ENCODE peak calls at places on chromosomes 3 and 15, in seven cellular contexts. One of them, this sample, is unnamed.

GRCh38 chr3:44509393-44509921 is 32.0 kb upstream of the ZNF445 start:
- DNase-seq in activated T-helper 9 cell treated with anti-CD3 and anti-CD28 coated beads, Interleukin-2, amount 50 U/mL, for 16 hours: no peak
- DNase-seq in AG10803: no peak
- DNase-seq in HS-5: no peak
- DNase-seq in brain microvascular endothelial cell: no peak
- DNase-seq in GM19239: no peak
- DNase-seq in stimulated activated CD4-positive, alpha-beta T cell treated with anti-CD3 and anti-CD28 coated beads, Interleukin-4, amount 100 ng/mL, for 1 hour: no peak
- DNase-seq in this sample: no peak

GRCh38 chr15:26974120-26974780 is 3.3 kb downstream of the GABRG3 start:
- DNase-seq in HS-5: no peak
- DNase-seq in stimulated activated CD4-positive, alpha-beta T cell treated with anti-CD3 and anti-CD28 coated beads, Interleukin-4, amount 100 ng/mL, for 1 hour: no peak
- DNase-seq in GM19239: no peak
- DNase-seq in AG10803: peak; percentile 18
- DNase-seq in brain microvascular endothelial cell: no peak
- DNase-seq in activated T-helper 9 cell treated with anti-CD3 and anti-CD28 coated beads, Interleukin-2, amount 50 U/mL, for 16 hours: no peak
- DNase-seq in this sample: no peak

GRCh38 chr3:29922990-29923746 is 642.3 kb downstream of the RBMS3 start:
- DNase-seq in AG10803: peak; percentile 91
- DNase-seq in HS-5: peak; percentile 58
- DNase-seq in brain microvascular endothelial cell: peak; percentile 92
- DNase-seq in activated T-helper 9 cell treated with anti-CD3 and anti-CD28 coated beads, Interleukin-2, amount 50 U/mL, for 16 hours: no peak
- DNase-seq in GM19239: no peak
- DNase-seq in stimulated activated CD4-positive, alpha-beta T cell treated with anti-CD3 and anti-CD28 coated beads, Interleukin-4, amount 100 ng/mL, for 1 hour: no peak
- DNase-seq in this sample: no peak

GRCh38 chr3:155519081-155519480 is 225.6 kb upstream of the STRIT1 start:
- DNase-seq in stimulated activated CD4-positive, alpha-beta T cell treated with anti-CD3 and anti-CD28 coated beads, Interleukin-4, amount 100 ng/mL, for 1 hour: no peak
- DNase-seq in brain microvascular endothelial cell: no peak
- DNase-seq in HS-5: no peak
- DNase-seq in GM19239: no peak
- DNase-seq in AG10803: no peak
- DNase-seq in activated T-helper 9 cell treated with anti-CD3 and anti-CD28 coated beads, Interleukin-2, amount 50 U/mL, for 16 hours: no peak
- DNase-seq in this sample: no peak

GRCh38 chr15:74242296-74242929 is 6.3 kb downstream of the CCDC33 start:
- DNase-seq in brain microvascular endothelial cell: peak; percentile 22
- DNase-seq in activated T-helper 9 cell treated with anti-CD3 and anti-CD28 coated beads, Interleukin-2, amount 50 U/mL, for 16 hours: no peak
- DNase-seq in stimulated activated CD4-positive, alpha-beta T cell treated with anti-CD3 and anti-CD28 coated beads, Interleukin-4, amount 100 ng/mL, for 1 hour: no peak
- DNase-seq in HS-5: no peak
- DNase-seq in AG10803: peak; percentile 22
- DNase-seq in GM19239: no peak
- DNase-seq in this sample: peak; percentile 30

GRCh38 chr15:25170781-25171110 is 216.0 kb downstream of the SNRPN start:
- DNase-seq in HS-5: no peak
- DNase-seq in brain microvascular endothelial cell: no peak
- DNase-seq in stimulated activated CD4-positive, alpha-beta T cell treated with anti-CD3 and anti-CD28 coated beads, Interleukin-4, amount 100 ng/mL, for 1 hour: no peak
- DNase-seq in AG10803: no peak
- DNase-seq in GM19239: no peak
- DNase-seq in activated T-helper 9 cell treated with anti-CD3 and anti-CD28 coated beads, Interleukin-2, amount 50 U/mL, for 16 hours: no peak
- DNase-seq in this sample: no peak

GRCh38 chr3:125033616-125034015 is 22.2 kb downstream of the HEG1 start:
- DNase-seq in AG10803: no peak
- DNase-seq in brain microvascular endothelial cell: no peak
- DNase-seq in GM19239: no peak
- DNase-seq in activated T-helper 9 cell treated with anti-CD3 and anti-CD28 coated beads, Interleukin-2, amount 50 U/mL, for 16 hours: no peak
- DNase-seq in stimulated activated CD4-positive, alpha-beta T cell treated with anti-CD3 and anti-CD28 coated beads, Interleukin-4, amount 100 ng/mL, for 1 hour: no peak
- DNase-seq in HS-5: no peak
- DNase-seq in this sample: no peak

GRCh38 chr3:42491876-42492507 is 10.5 kb upstream of the VIPR1 start:
- DNase-seq in HS-5: no peak
- DNase-seq in brain microvascular endothelial cell: no peak
- DNase-seq in GM19239: no peak
- DNase-seq in AG10803: no peak
- DNase-seq in activated T-helper 9 cell treated with anti-CD3 and anti-CD28 coated beads, Interleukin-2, amount 50 U/mL, for 16 hours: no peak
- DNase-seq in stimulated activated CD4-positive, alpha-beta T cell treated with anti-CD3 and anti-CD28 coated beads, Interleukin-4, amount 100 ng/mL, for 1 hour: no peak
- DNase-seq in this sample: no peak

GRCh38 chr3:68458646-68459045 is 473.7 kb downstream of the TAFA4 start:
- DNase-seq in brain microvascular endothelial cell: no peak
- DNase-seq in stimulated activated CD4-positive, alpha-beta T cell treated with anti-CD3 and anti-CD28 coated beads, Interleukin-4, amount 100 ng/mL, for 1 hour: no peak
- DNase-seq in activated T-helper 9 cell treated with anti-CD3 and anti-CD28 coated beads, Interleukin-2, amount 50 U/mL, for 16 hours: no peak
- DNase-seq in AG10803: no peak
- DNase-seq in GM19239: no peak
- DNase-seq in HS-5: peak; percentile 53
- DNase-seq in this sample: no peak

GRCh38 chr3:102129774-102130608 is 280.7 kb downstream of the NFKBIZ start:
- DNase-seq in GM19239: no peak
- DNase-seq in stimulated activated CD4-positive, alpha-beta T cell treated with anti-CD3 and anti-CD28 coated beads, Interleukin-4, amount 100 ng/mL, for 1 hour: no peak
- DNase-seq in AG10803: peak; percentile 48
- DNase-seq in brain microvascular endothelial cell: peak; percentile 68
- DNase-seq in HS-5: peak; percentile 34
- DNase-seq in activated T-helper 9 cell treated with anti-CD3 and anti-CD28 coated beads, Interleukin-2, amount 50 U/mL, for 16 hours: no peak
- DNase-seq in this sample: no peak

GRCh38 chr3:185197071-185197470 is 44.2 kb upstream of the C3orf70 start:
- DNase-seq in AG10803: no peak
- DNase-seq in brain microvascular endothelial cell: no peak
- DNase-seq in GM19239: no peak
- DNase-seq in HS-5: no peak
- DNase-seq in stimulated activated CD4-positive, alpha-beta T cell treated with anti-CD3 and anti-CD28 coated beads, Interleukin-4, amount 100 ng/mL, for 1 hour: no peak
- DNase-seq in activated T-helper 9 cell treated with anti-CD3 and anti-CD28 coated beads, Interleukin-2, amount 50 U/mL, for 16 hours: no peak
- DNase-seq in this sample: no peak

GRCh38 chr3:134603480-134603879 is 47.3 kb downstream of the KY start:
- DNase-seq in brain microvascular endothelial cell: no peak
- DNase-seq in stimulated activated CD4-positive, alpha-beta T cell treated with anti-CD3 and anti-CD28 coated beads, Interleukin-4, amount 100 ng/mL, for 1 hour: no peak
- DNase-seq in activated T-helper 9 cell treated with anti-CD3 and anti-CD28 coated beads, Interleukin-2, amount 50 U/mL, for 16 hours: no peak
- DNase-seq in HS-5: no peak
- DNase-seq in AG10803: no peak
- DNase-seq in GM19239: no peak
- DNase-seq in this sample: no peak

GRCh38 chr3:192916455-192917257 is 1.0 kb downstream of the MB21D2 start:
- DNase-seq in brain microvascular endothelial cell: peak; percentile 51
- DNase-seq in GM19239: no peak
- DNase-seq in HS-5: peak; percentile 45
- DNase-seq in activated T-helper 9 cell treated with anti-CD3 and anti-CD28 coated beads, Interleukin-2, amount 50 U/mL, for 16 hours: no peak
- DNase-seq in AG10803: peak; percentile 76
- DNase-seq in stimulated activated CD4-positive, alpha-beta T cell treated with anti-CD3 and anti-CD28 coated beads, Interleukin-4, amount 100 ng/mL, for 1 hour: peak; percentile 27
- DNase-seq in this sample: no peak

GRCh38 chr3:1775321-1775720 is 323.3 kb upstream of the CNTN4 start:
- DNase-seq in HS-5: no peak
- DNase-seq in brain microvascular endothelial cell: no peak
- DNase-seq in activated T-helper 9 cell treated with anti-CD3 and anti-CD28 coated beads, Interleukin-2, amount 50 U/mL, for 16 hours: no peak
- DNase-seq in stimulated activated CD4-positive, alpha-beta T cell treated with anti-CD3 and anti-CD28 coated beads, Interleukin-4, amount 100 ng/mL, for 1 hour: no peak
- DNase-seq in GM19239: no peak
- DNase-seq in AG10803: no peak
- DNase-seq in this sample: no peak

GRCh38 chr3:4633078-4634004 is 140.2 kb downstream of the ITPR1 start:
- DNase-seq in HS-5: peak; percentile 34
- DNase-seq in GM19239: peak; percentile 43
- DNase-seq in activated T-helper 9 cell treated with anti-CD3 and anti-CD28 coated beads, Interleukin-2, amount 50 U/mL, for 16 hours: no peak
- DNase-seq in stimulated activated CD4-positive, alpha-beta T cell treated with anti-CD3 and anti-CD28 coated beads, Interleukin-4, amount 100 ng/mL, for 1 hour: no peak
- DNase-seq in AG10803: peak; percentile 66
- DNase-seq in brain microvascular endothelial cell: peak; percentile 55
- DNase-seq in this sample: no peak

GRCh38 chr3:38477057-38477820 is 18.9 kb upstream of the EXOG start:
- DNase-seq in brain microvascular endothelial cell: no peak
- DNase-seq in stimulated activated CD4-positive, alpha-beta T cell treated with anti-CD3 and anti-CD28 coated beads, Interleukin-4, amount 100 ng/mL, for 1 hour: no peak
- DNase-seq in AG10803: no peak
- DNase-seq in GM19239: no peak
- DNase-seq in HS-5: no peak
- DNase-seq in activated T-helper 9 cell treated with anti-CD3 and anti-CD28 coated beads, Interleukin-2, amount 50 U/mL, for 16 hours: no peak
- DNase-seq in this sample: no peak

GRCh38 chr15:32107477-32108080 is 77.3 kb downstream of the CHRNA7 start:
- DNase-seq in brain microvascular endothelial cell: no peak
- DNase-seq in GM19239: no peak
- DNase-seq in AG10803: no peak
- DNase-seq in activated T-helper 9 cell treated with anti-CD3 and anti-CD28 coated beads, Interleukin-2, amount 50 U/mL, for 16 hours: no peak
- DNase-seq in HS-5: peak; percentile 8
- DNase-seq in stimulated activated CD4-positive, alpha-beta T cell treated with anti-CD3 and anti-CD28 coated beads, Interleukin-4, amount 100 ng/mL, for 1 hour: no peak
- DNase-seq in this sample: no peak

GRCh38 chr15:33963831-33964664 is 4.2 kb upstream of the CHRM5 start:
- DNase-seq in AG10803: peak; percentile 47
- DNase-seq in stimulated activated CD4-positive, alpha-beta T cell treated with anti-CD3 and anti-CD28 coated beads, Interleukin-4, amount 100 ng/mL, for 1 hour: no peak
- DNase-seq in activated T-helper 9 cell treated with anti-CD3 and anti-CD28 coated beads, Interleukin-2, amount 50 U/mL, for 16 hours: no peak
- DNase-seq in HS-5: peak; percentile 6
- DNase-seq in GM19239: peak; percentile 18
- DNase-seq in brain microvascular endothelial cell: no peak
- DNase-seq in this sample: no peak

GRCh38 chr3:166634091-166634746 is 745.9 kb downstream of the ZBBX start:
- DNase-seq in HS-5: no peak
- DNase-seq in activated T-helper 9 cell treated with anti-CD3 and anti-CD28 coated beads, Interleukin-2, amount 50 U/mL, for 16 hours: no peak
- DNase-seq in brain microvascular endothelial cell: no peak
- DNase-seq in stimulated activated CD4-positive, alpha-beta T cell treated with anti-CD3 and anti-CD28 coated beads, Interleukin-4, amount 100 ng/mL, for 1 hour: no peak
- DNase-seq in GM19239: no peak
- DNase-seq in AG10803: no peak
- DNase-seq in this sample: no peak

GRCh38 chr3:99134996-99135395 is 233.5 kb upstream of the DCBLD2 start:
- DNase-seq in activated T-helper 9 cell treated with anti-CD3 and anti-CD28 coated beads, Interleukin-2, amount 50 U/mL, for 16 hours: no peak
- DNase-seq in GM19239: no peak
- DNase-seq in AG10803: peak; percentile 60
- DNase-seq in HS-5: no peak
- DNase-seq in brain microvascular endothelial cell: no peak
- DNase-seq in stimulated activated CD4-positive, alpha-beta T cell treated with anti-CD3 and anti-CD28 coated beads, Interleukin-4, amount 100 ng/mL, for 1 hour: no peak
- DNase-seq in this sample: no peak

GRCh38 chr15:44536298-44536961 is 517 bp upstream of the EIF3J start:
- DNase-seq in brain microvascular endothelial cell: no peak
- DNase-seq in AG10803: no peak
- DNase-seq in HS-5: peak; percentile 59
- DNase-seq in GM19239: peak; percentile 4
- DNase-seq in activated T-helper 9 cell treated with anti-CD3 and anti-CD28 coated beads, Interleukin-2, amount 50 U/mL, for 16 hours: no peak
- DNase-seq in stimulated activated CD4-positive, alpha-beta T cell treated with anti-CD3 and anti-CD28 coated beads, Interleukin-4, amount 100 ng/mL, for 1 hour: no peak
- DNase-seq in this sample: peak; percentile 53

GRCh38 chr3:4866841-4867240 is 112.4 kb upstream of the BHLHE40 start:
- DNase-seq in brain microvascular endothelial cell: no peak
- DNase-seq in AG10803: peak; percentile 82
- DNase-seq in stimulated activated CD4-positive, alpha-beta T cell treated with anti-CD3 and anti-CD28 coated beads, Interleukin-4, amount 100 ng/mL, for 1 hour: no peak
- DNase-seq in HS-5: no peak
- DNase-seq in activated T-helper 9 cell treated with anti-CD3 and anti-CD28 coated beads, Interleukin-2, amount 50 U/mL, for 16 hours: no peak
- DNase-seq in GM19239: no peak
- DNase-seq in this sample: no peak

GRCh38 chr15:67254238-67255175 is at the start of the genes AAGAB and IQCH:
- DNase-seq in GM19239: peak; percentile 93
- DNase-seq in AG10803: peak; percentile 98
- DNase-seq in brain microvascular endothelial cell: peak; percentile 98
- DNase-seq in activated T-helper 9 cell treated with anti-CD3 and anti-CD28 coated beads, Interleukin-2, amount 50 U/mL, for 16 hours: peak; percentile 95
- DNase-seq in HS-5: peak; percentile 86
- DNase-seq in stimulated activated CD4-positive, alpha-beta T cell treated with anti-CD3 and anti-CD28 coated beads, Interleukin-4, amount 100 ng/mL, for 1 hour: peak; percentile 95
- DNase-seq in this sample: peak; percentile 91

GRCh38 chr3:180275176-180275575 is 238.4 kb upstream of the PEX5L start:
- DNase-seq in HS-5: no peak
- DNase-seq in AG10803: no peak
- DNase-seq in brain microvascular endothelial cell: no peak
- DNase-seq in activated T-helper 9 cell treated with anti-CD3 and anti-CD28 coated beads, Interleukin-2, amount 50 U/mL, for 16 hours: no peak
- DNase-seq in stimulated activated CD4-positive, alpha-beta T cell treated with anti-CD3 and anti-CD28 coated beads, Interleukin-4, amount 100 ng/mL, for 1 hour: no peak
- DNase-seq in GM19239: no peak
- DNase-seq in this sample: no peak

GRCh38 chr3:88412346-88412745 is 262.6 kb downstream of the C3orf38 start:
- DNase-seq in brain microvascular endothelial cell: no peak
- DNase-seq in activated T-helper 9 cell treated with anti-CD3 and anti-CD28 coated beads, Interleukin-2, amount 50 U/mL, for 16 hours: no peak
- DNase-seq in stimulated activated CD4-positive, alpha-beta T cell treated with anti-CD3 and anti-CD28 coated beads, Interleukin-4, amount 100 ng/mL, for 1 hour: no peak
- DNase-seq in AG10803: no peak
- DNase-seq in GM19239: no peak
- DNase-seq in HS-5: no peak
- DNase-seq in this sample: no peak

GRCh38 chr3:120555661-120556509 is 40.3 kb upstream of the NDUFB4 start:
- DNase-seq in stimulated activated CD4-positive, alpha-beta T cell treated with anti-CD3 and anti-CD28 coated beads, Interleukin-4, amount 100 ng/mL, for 1 hour: no peak
- DNase-seq in activated T-helper 9 cell treated with anti-CD3 and anti-CD28 coated beads, Interleukin-2, amount 50 U/mL, for 16 hours: no peak
- DNase-seq in brain microvascular endothelial cell: no peak
- DNase-seq in HS-5: no peak
- DNase-seq in GM19239: no peak
- DNase-seq in AG10803: no peak
- DNase-seq in this sample: no peak

GRCh38 chr3:49339593-49339946 is 283 bp downstream of the USP4 start:
- DNase-seq in activated T-helper 9 cell treated with anti-CD3 and anti-CD28 coated beads, Interleukin-2, amount 50 U/mL, for 16 hours: no peak
- DNase-seq in HS-5: no peak
- DNase-seq in AG10803: no peak
- DNase-seq in GM19239: no peak
- DNase-seq in stimulated activated CD4-positive, alpha-beta T cell treated with anti-CD3 and anti-CD28 coated beads, Interleukin-4, amount 100 ng/mL, for 1 hour: peak; percentile 24
- DNase-seq in brain microvascular endothelial cell: no peak
- DNase-seq in this sample: no peak

GRCh38 chr15:76898102-76898501 is 7.0 kb downstream of the SCAPER start:
- DNase-seq in GM19239: no peak
- DNase-seq in HS-5: no peak
- DNase-seq in AG10803: no peak
- DNase-seq in stimulated activated CD4-positive, alpha-beta T cell treated with anti-CD3 and anti-CD28 coated beads, Interleukin-4, amount 100 ng/mL, for 1 hour: no peak
- DNase-seq in brain microvascular endothelial cell: no peak
- DNase-seq in activated T-helper 9 cell treated with anti-CD3 and anti-CD28 coated beads, Interleukin-2, amount 50 U/mL, for 16 hours: no peak
- DNase-seq in this sample: no peak

GRCh38 chr3:30299674-30300423 is 306.6 kb upstream of the TGFBR2 start:
- DNase-seq in stimulated activated CD4-positive, alpha-beta T cell treated with anti-CD3 and anti-CD28 coated beads, Interleukin-4, amount 100 ng/mL, for 1 hour: no peak
- DNase-seq in HS-5: no peak
- DNase-seq in brain microvascular endothelial cell: no peak
- DNase-seq in GM19239: no peak
- DNase-seq in activated T-helper 9 cell treated with anti-CD3 and anti-CD28 coated beads, Interleukin-2, amount 50 U/mL, for 16 hours: no peak
- DNase-seq in AG10803: no peak
- DNase-seq in this sample: no peak

GRCh38 chr3:182906036-182906435 is 74.3 kb downstream of the DCUN1D1 start:
- DNase-seq in brain microvascular endothelial cell: no peak
- DNase-seq in GM19239: no peak
- DNase-seq in HS-5: no peak
- DNase-seq in stimulated activated CD4-positive, alpha-beta T cell treated with anti-CD3 and anti-CD28 coated beads, Interleukin-4, amount 100 ng/mL, for 1 hour: no peak
- DNase-seq in AG10803: no peak
- DNase-seq in activated T-helper 9 cell treated with anti-CD3 and anti-CD28 coated beads, Interleukin-2, amount 50 U/mL, for 16 hours: no peak
- DNase-seq in this sample: no peak

This sample was measured in thoracic aorta.